ENCODE peak calls at places on chromosomes 13 and 19, in ten cellular contexts. One of them, this sample, is unnamed.

GRCh38 chr13:54449922-54450321 is 1421.3 kb downstream of the OLFM4 start:
- DNase-seq in stimulated activated CD8-positive, alpha-beta memory T cell treated with anti-CD3 and anti-CD28 coated beads, Interleukin-15, amount 100 ng/mL, for 24 hours: no peak
- DNase-seq in anterior cingulate cortex: no peak
- DNase-seq in pons: no peak
- DNase-seq in activated CD4-positive, alpha-beta T cell treated with anti-CD3 and anti-CD28 coated beads, Interleukin-2, amount 10 ng/mL, durations not matched to agents 7 days and 5 days: no peak
- DNase-seq in neural progenitor cell: no peak
- DNase-seq in ureter: no peak
- DNase-seq in NCI-H1092: no peak
- DNase-seq in ascending aorta: no peak
- DNase-seq in activated CD4-positive, CD25-positive, alpha-beta regulatory T cell: no peak
- DNase-seq in this sample: no peak

GRCh38 chr13:63010072-63010658 is 1594.5 kb upstream of the PCDH20 start:
- DNase-seq in stimulated activated CD8-positive, alpha-beta memory T cell treated with anti-CD3 and anti-CD28 coated beads, Interleukin-15, amount 100 ng/mL, for 24 hours: no peak
- DNase-seq in anterior cingulate cortex: no peak
- DNase-seq in pons: no peak
- DNase-seq in activated CD4-positive, alpha-beta T cell treated with anti-CD3 and anti-CD28 coated beads, Interleukin-2, amount 10 ng/mL, durations not matched to agents 7 days and 5 days: no peak
- DNase-seq in neural progenitor cell: no peak
- DNase-seq in ureter: no peak
- DNase-seq in NCI-H1092: no peak
- DNase-seq in ascending aorta: no peak
- DNase-seq in activated CD4-positive, CD25-positive, alpha-beta regulatory T cell: no peak
- DNase-seq in this sample: no peak

GRCh38 chr19:27767234-27767633 is 1445.7 kb downstream of the UQCRFS1 start:
- DNase-seq in stimulated activated CD8-positive, alpha-beta memory T cell treated with anti-CD3 and anti-CD28 coated beads, Interleukin-15, amount 100 ng/mL, for 24 hours: no peak
- DNase-seq in anterior cingulate cortex: no peak
- DNase-seq in pons: no peak
- DNase-seq in activated CD4-positive, alpha-beta T cell treated with anti-CD3 and anti-CD28 coated beads, Interleukin-2, amount 10 ng/mL, durations not matched to agents 7 days and 5 days: no peak
- DNase-seq in neural progenitor cell: no peak
- DNase-seq in ureter: no peak
- DNase-seq in NCI-H1092: no peak
- DNase-seq in ascending aorta: no peak
- DNase-seq in activated CD4-positive, CD25-positive, alpha-beta regulatory T cell: no peak
- DNase-seq in this sample: no peak

GRCh38 chr13:59780058-59780457 is 383.7 kb downstream of the DIAPH3 start:
- DNase-seq in stimulated activated CD8-positive, alpha-beta memory T cell treated with anti-CD3 and anti-CD28 coated beads, Interleukin-15, amount 100 ng/mL, for 24 hours: no peak
- DNase-seq in anterior cingulate cortex: no peak
- DNase-seq in pons: no peak
- DNase-seq in activated CD4-positive, alpha-beta T cell treated with anti-CD3 and anti-CD28 coated beads, Interleukin-2, amount 10 ng/mL, durations not matched to agents 7 days and 5 days: no peak
- DNase-seq in neural progenitor cell: no peak
- DNase-seq in ureter: no peak
- DNase-seq in NCI-H1092: no peak
- DNase-seq in ascending aorta: no peak
- DNase-seq in activated CD4-positive, CD25-positive, alpha-beta regulatory T cell: no peak
- DNase-seq in this sample: no peak

GRCh38 chr19:37931941-37932655 is 25.1 kb downstream of the SIPA1L3 start:
- DNase-seq in stimulated activated CD8-positive, alpha-beta memory T cell treated with anti-CD3 and anti-CD28 coated beads, Interleukin-15, amount 100 ng/mL, for 24 hours: no peak
- DNase-seq in anterior cingulate cortex: no peak
- DNase-seq in pons: peak; percentile 35
- DNase-seq in activated CD4-positive, alpha-beta T cell treated with anti-CD3 and anti-CD28 coated beads, Interleukin-2, amount 10 ng/mL, durations not matched to agents 7 days and 5 days: no peak
- DNase-seq in neural progenitor cell: peak; percentile 87
- DNase-seq in ureter: peak; percentile 85
- DNase-seq in NCI-H1092: peak; percentile 58
- DNase-seq in ascending aorta: no peak
- DNase-seq in activated CD4-positive, CD25-positive, alpha-beta regulatory T cell: no peak
- DNase-seq in this sample: no peak

GRCh38 chr13:66995366-66995663 is 234.8 kb downstream of the PCDH9 start:
- DNase-seq in stimulated activated CD8-positive, alpha-beta memory T cell treated with anti-CD3 and anti-CD28 coated beads, Interleukin-15, amount 100 ng/mL, for 24 hours: no peak
- DNase-seq in anterior cingulate cortex: no peak
- DNase-seq in pons: no peak
- DNase-seq in activated CD4-positive, alpha-beta T cell treated with anti-CD3 and anti-CD28 coated beads, Interleukin-2, amount 10 ng/mL, durations not matched to agents 7 days and 5 days: no peak
- DNase-seq in neural progenitor cell: no peak
- DNase-seq in ureter: no peak
- DNase-seq in NCI-H1092: no peak
- DNase-seq in ascending aorta: no peak
- DNase-seq in activated CD4-positive, CD25-positive, alpha-beta regulatory T cell: no peak
- DNase-seq in this sample: no peak

GRCh38 chr19:52492201-52492960 is 35.1 kb upstream of the ZNF808 start:
- DNase-seq in stimulated activated CD8-positive, alpha-beta memory T cell treated with anti-CD3 and anti-CD28 coated beads, Interleukin-15, amount 100 ng/mL, for 24 hours: no peak
- DNase-seq in anterior cingulate cortex: no peak
- DNase-seq in pons: no peak
- DNase-seq in activated CD4-positive, alpha-beta T cell treated with anti-CD3 and anti-CD28 coated beads, Interleukin-2, amount 10 ng/mL, durations not matched to agents 7 days and 5 days: peak; percentile 7
- DNase-seq in neural progenitor cell: peak; percentile 91
- DNase-seq in ureter: no peak
- DNase-seq in NCI-H1092: peak; percentile 8
- DNase-seq in ascending aorta: no peak
- DNase-seq in activated CD4-positive, CD25-positive, alpha-beta regulatory T cell: no peak
- DNase-seq in this sample: no peak

GRCh38 chr19:50362656-50363424 is 2.6 kb downstream of the NAPSA start:
- DNase-seq in stimulated activated CD8-positive, alpha-beta memory T cell treated with anti-CD3 and anti-CD28 coated beads, Interleukin-15, amount 100 ng/mL, for 24 hours: no peak
- DNase-seq in anterior cingulate cortex: no peak
- DNase-seq in pons: no peak
- DNase-seq in activated CD4-positive, alpha-beta T cell treated with anti-CD3 and anti-CD28 coated beads, Interleukin-2, amount 10 ng/mL, durations not matched to agents 7 days and 5 days: no peak
- DNase-seq in neural progenitor cell: no peak
- DNase-seq in ureter: no peak
- DNase-seq in NCI-H1092: no peak
- DNase-seq in ascending aorta: no peak
- DNase-seq in activated CD4-positive, CD25-positive, alpha-beta regulatory T cell: no peak
- DNase-seq in this sample: no peak

GRCh38 chr13:44573071-44573470 is 3.1 kb downstream of the TSC22D1 start:
- DNase-seq in stimulated activated CD8-positive, alpha-beta memory T cell treated with anti-CD3 and anti-CD28 coated beads, Interleukin-15, amount 100 ng/mL, for 24 hours: no peak
- DNase-seq in anterior cingulate cortex: no peak
- DNase-seq in pons: no peak
- DNase-seq in activated CD4-positive, alpha-beta T cell treated with anti-CD3 and anti-CD28 coated beads, Interleukin-2, amount 10 ng/mL, durations not matched to agents 7 days and 5 days: no peak
- DNase-seq in neural progenitor cell: peak; percentile 60
- DNase-seq in ureter: no peak
- DNase-seq in NCI-H1092: no peak
- DNase-seq in ascending aorta: no peak
- DNase-seq in activated CD4-positive, CD25-positive, alpha-beta regulatory T cell: no peak
- DNase-seq in this sample: no peak

GRCh38 chr13:29429496-29429895 is 166.0 kb downstream of the SLC7A1 start:
- DNase-seq in stimulated activated CD8-positive, alpha-beta memory T cell treated with anti-CD3 and anti-CD28 coated beads, Interleukin-15, amount 100 ng/mL, for 24 hours: no peak
- DNase-seq in anterior cingulate cortex: no peak
- DNase-seq in pons: no peak
- DNase-seq in activated CD4-positive, alpha-beta T cell treated with anti-CD3 and anti-CD28 coated beads, Interleukin-2, amount 10 ng/mL, durations not matched to agents 7 days and 5 days: no peak
- DNase-seq in neural progenitor cell: no peak
- DNase-seq in ureter: no peak
- DNase-seq in NCI-H1092: no peak
- DNase-seq in ascending aorta: no peak
- DNase-seq in activated CD4-positive, CD25-positive, alpha-beta regulatory T cell: no peak
- DNase-seq in this sample: no peak

GRCh38 chr13:99220199-99220931 is 19.7 kb downstream of the UBAC2 start:
- DNase-seq in stimulated activated CD8-positive, alpha-beta memory T cell treated with anti-CD3 and anti-CD28 coated beads, Interleukin-15, amount 100 ng/mL, for 24 hours: no peak
- DNase-seq in anterior cingulate cortex: no peak
- DNase-seq in pons: no peak
- DNase-seq in activated CD4-positive, alpha-beta T cell treated with anti-CD3 and anti-CD28 coated beads, Interleukin-2, amount 10 ng/mL, durations not matched to agents 7 days and 5 days: peak; percentile 55
- DNase-seq in neural progenitor cell: no peak
- DNase-seq in ureter: no peak
- DNase-seq in NCI-H1092: no peak
- DNase-seq in ascending aorta: no peak
- DNase-seq in activated CD4-positive, CD25-positive, alpha-beta regulatory T cell: no peak
- DNase-seq in this sample: no peak

GRCh38 chr13:73242515-73243015 is 183.8 kb downstream of the KLF5 start:
- DNase-seq in stimulated activated CD8-positive, alpha-beta memory T cell treated with anti-CD3 and anti-CD28 coated beads, Interleukin-15, amount 100 ng/mL, for 24 hours: no peak
- DNase-seq in anterior cingulate cortex: no peak
- DNase-seq in pons: no peak
- DNase-seq in activated CD4-positive, alpha-beta T cell treated with anti-CD3 and anti-CD28 coated beads, Interleukin-2, amount 10 ng/mL, durations not matched to agents 7 days and 5 days: no peak
- DNase-seq in neural progenitor cell: no peak
- DNase-seq in ureter: no peak
- DNase-seq in NCI-H1092: no peak
- DNase-seq in ascending aorta: no peak
- DNase-seq in activated CD4-positive, CD25-positive, alpha-beta regulatory T cell: no peak
- DNase-seq in this sample: no peak

GRCh38 chr19:3465552-3465951 is 14.8 kb downstream of the SMIM24 start:
- DNase-seq in stimulated activated CD8-positive, alpha-beta memory T cell treated with anti-CD3 and anti-CD28 coated beads, Interleukin-15, amount 100 ng/mL, for 24 hours: no peak
- DNase-seq in anterior cingulate cortex: no peak
- DNase-seq in pons: no peak
- DNase-seq in activated CD4-positive, alpha-beta T cell treated with anti-CD3 and anti-CD28 coated beads, Interleukin-2, amount 10 ng/mL, durations not matched to agents 7 days and 5 days: no peak
- DNase-seq in neural progenitor cell: no peak
- DNase-seq in ureter: no peak
- DNase-seq in NCI-H1092: no peak
- DNase-seq in ascending aorta: no peak
- DNase-seq in activated CD4-positive, CD25-positive, alpha-beta regulatory T cell: no peak
- DNase-seq in this sample: no peak